ENCODE peak calls at places on chromosomes 4 and X, in nine cellular contexts. C, T, A, Q, B, I, M, L and O are unnamed samples.

GRCh38 chrX:122094611-122095010 is 1047.2 kb downstream of the GLUD2 start:
- DNase-seq in C (no peak), T (peak; percentile 4), A (no peak), Q (peak; percentile 23), B (no peak), I (peak; percentile 57), M (peak; percentile 20), L (no peak), O (peak; percentile 94)

GRCh38 chr4:146415829-146416228 is 105.9 kb downstream of the SLC10A7 start:
- DNase-seq in C (no peak), T (no peak), A (no peak), Q (no peak), B (no peak), I (no peak), M (no peak), L (no peak), O (no peak)

GRCh38 chr4:164221631-164222030 is 532.3 kb upstream of the SMIM31 start:
- DNase-seq in C (no peak), T (no peak), A (no peak), Q (peak; percentile 28), B (no peak), I (no peak), M (peak; percentile 7), L (no peak), O (peak; percentile 53)

GRCh38 chrX:110146521-110146920 is 143.6 kb downstream of the TMEM164 start:
- DNase-seq in C (no peak), T (peak; percentile 38), A (no peak), Q (peak; percentile 44), B (no peak), I (peak; percentile 35), M (peak; percentile 15), L (no peak), O (peak; percentile 45)

GRCh38 chrX:153557618-153558017 is 40.2 kb downstream of the ATP2B3 start:
- DNase-seq in C (no peak), T (no peak), A (no peak), Q (no peak), B (no peak), I (no peak), M (no peak), L (no peak), O (no peak)

GRCh38 chrX:149630681-149631292 is 805 bp downstream of the TMEM185A start:
- DNase-seq in C (no peak), T (peak; percentile 61), A (no peak), Q (peak; percentile 41), B (no peak), I (peak; percentile 33), M (peak; percentile 19), L (no peak), O (peak; percentile 39)

GRCh38 chrX:26295425-26295824 is 79.5 kb downstream of the MAGEB5 start:
- DNase-seq in C (no peak), T (no peak), A (no peak), Q (no peak), B (no peak), I (no peak), M (peak; percentile 4), L (no peak), O (no peak)

GRCh38 chrX:37060999-37061398 is 52.8 kb downstream of the FAM47C start:
- DNase-seq in C (peak; percentile 38), T (peak; percentile 17), A (no peak), Q (peak; percentile 58), B (no peak), I (no peak), M (peak; percentile 22), L (no peak), O (peak; percentile 46)

GRCh38 chr4:39043058-39043696 is 11.0 kb upstream of the TMEM156 start:
- DNase-seq in C (no peak), T (no peak), A (peak; percentile 40), Q (no peak), B (no peak), I (no peak), M (peak; percentile 49), L (peak; percentile 39), O (peak; percentile 53)

GRCh38 chrX:6095469-6095868 is 133.2 kb downstream of the NLGN4X start:
- DNase-seq in C (peak; percentile 41), T (no peak), A (no peak), Q (no peak), B (no peak), I (no peak), M (no peak), L (no peak), O (peak; percentile 10)

GRCh38 chr4:83386931-83387897 is 52.6 kb upstream of the HPSE start:
- DNase-seq in C (peak; percentile 41), T (no peak), A (no peak), Q (no peak), B (no peak), I (no peak), M (no peak), L (no peak), O (peak; percentile 60)

GRCh38 chr4:56689231-56689630 is 8.1 kb upstream of the HOPX start:
- DNase-seq in C (no peak), T (peak; percentile 9), A (no peak), Q (peak; percentile 13), B (no peak), I (no peak), M (no peak), L (no peak), O (no peak)

GRCh38 chr4:6592804-6593563 is 18.0 kb downstream of the MAN2B2 start:
- DNase-seq in C (no peak), T (no peak), A (no peak), Q (no peak), B (no peak), I (no peak), M (no peak), L (no peak), O (no peak)

GRCh38 chr4:6594826-6595355 is 19.9 kb downstream of the MAN2B2 start:
- DNase-seq in C (no peak), T (no peak), A (no peak), Q (no peak), B (no peak), I (peak; percentile 41), M (no peak), L (no peak), O (peak; percentile 64)

GRCh38 chr4:6595897-6596537 is 21.0 kb downstream of the MAN2B2 start:
- DNase-seq in C (peak; percentile 81), T (no peak), A (no peak), Q (no peak), B (no peak), I (no peak), M (no peak), L (no peak), O (peak; percentile 18)

GRCh38 chr4:6591781-6592180 is 16.8 kb downstream of the MAN2B2 start:
- DNase-seq in C (no peak), T (no peak), A (no peak), Q (no peak), B (no peak), I (no peak), M (no peak), L (no peak), O (no peak)

DNA sequence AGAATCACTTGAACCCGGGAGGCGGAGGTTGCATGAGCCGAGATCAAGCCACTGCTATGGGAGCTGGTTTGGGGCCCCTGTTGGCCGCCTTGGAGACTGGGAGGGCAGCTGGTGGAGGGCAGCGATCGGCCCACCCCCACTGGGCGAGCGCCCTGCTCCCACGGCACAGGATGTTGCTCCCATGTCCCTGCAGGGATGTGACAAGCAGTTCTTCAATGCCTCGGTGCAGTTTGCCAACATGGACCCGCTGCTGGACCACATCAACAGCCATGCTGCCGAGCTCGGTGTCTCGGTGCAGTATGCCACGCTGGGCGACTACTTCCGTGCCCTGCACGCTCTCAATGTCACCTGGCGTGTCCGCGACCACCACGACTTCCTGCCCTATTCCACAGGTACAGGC is 19.4 kb downstream of the MAN2B2 start:
- DNase-seq in C (no peak), T (no peak), A (no peak), Q (no peak), B (no peak), I (no peak), M (no peak), L (no peak), O (no peak)
- TF ChIP-seq CTCF in C (no peak), T (no peak), A (no peak), Q (no peak), B (no peak), I (no peak), M (no peak), L (no peak), O (no peak)

GRCh38 chr4:71866212-71866885 is 82.5 kb upstream of the GC start:
- DNase-seq in C (no peak), T (no peak), A (no peak), Q (no peak), B (no peak), I (no peak), M (no peak), L (no peak), O (no peak)

GRCh38 chr4:71867598-71867997 is 83.7 kb upstream of the GC start:
- DNase-seq in C (no peak), T (no peak), A (no peak), Q (no peak), B (no peak), I (no peak), M (no peak), L (no peak), O (peak; percentile 35)

GRCh38 chr4:71872767-71873422 is 89.0 kb upstream of the GC start:
- DNase-seq in C (no peak), T (no peak), A (no peak), Q (no peak), B (no peak), I (no peak), M (no peak), L (no peak), O (no peak)

GRCh38 chr4:71872221-71872620 is 88.3 kb upstream of the GC start:
- DNase-seq in C (no peak), T (no peak), A (no peak), Q (no peak), B (no peak), I (no peak), M (no peak), L (no peak), O (no peak)

DNA sequence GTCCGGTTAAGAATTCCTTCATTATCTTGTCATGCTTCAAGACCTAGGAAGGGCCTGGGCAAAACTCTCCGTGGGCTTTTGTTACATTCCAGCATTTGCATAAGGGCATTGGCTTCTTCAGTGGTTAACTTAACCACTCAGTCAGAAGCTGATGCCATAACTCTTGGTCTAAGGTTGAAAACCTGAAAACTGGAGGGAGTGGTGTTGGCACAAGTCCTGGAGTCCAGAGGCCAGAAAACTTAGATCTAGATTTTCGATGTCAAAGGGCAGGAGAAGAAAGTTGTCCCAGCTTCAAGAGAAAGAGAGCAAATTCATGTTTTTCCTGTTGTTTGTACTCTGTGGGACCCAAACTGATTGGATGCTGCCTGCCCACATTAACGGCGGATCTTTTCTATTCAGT is 86.6 kb upstream of the GC start:
- DNase-seq in C (no peak), T (no peak), A (no peak), Q (no peak), B (no peak), I (no peak), M (no peak), L (no peak), O (no peak)
- TF ChIP-seq CTCF in C (no peak), T (no peak), A (no peak), Q (no peak), B (no peak), I (no peak), M (no peak), L (no peak), O (no peak)

GRCh38 chrX:49627030-49627777 is 28.4 kb downstream of the GAGE1 start:
- DNase-seq in C (peak; percentile 65), T (peak; percentile 0), A (no peak), Q (no peak), B (no peak), I (no peak), M (no peak), L (no peak), O (peak; percentile 0)
- TF ChIP-seq CTCF in C (peak; percentile 49), T (no peak), A (peak; percentile 14), Q (peak; percentile 12), B (no peak), I (no peak), M (peak; percentile 39), L (no peak), O (no peak)

GRCh38 chr4:24988776-24989175 is 42.0 kb downstream of the LGI2 start:
- DNase-seq in C (peak; percentile 84), T (peak; percentile 58), A (no peak), Q (no peak), B (no peak), I (peak; percentile 36), M (peak; percentile 33), L (no peak), O (peak; percentile 65)
- TF ChIP-seq CTCF in C (peak; percentile 80), T (peak; percentile 75), A (peak; percentile 30), Q (peak; percentile 59), B (peak; percentile 23), I (peak; percentile 67), M (peak; percentile 71), L (peak; percentile 69), O (peak; percentile 72)